ENCODE peak calls at places on chromosomes 13 and 19, in four cellular contexts. V is astrocyte of the spinal cord, W is transverse colon, I is fibroblast of pulmonary artery. R is an unnamed sample.

GRCh38 chr13:51910508-51910907 is 48.7 kb downstream of the CCDC70 start:
- DNase-seq in V (no peak), W (no peak), I (no peak), R (no peak)

GRCh38 chr19:13209797-13210775 is 59.9 kb downstream of the IER2 start:
- DNase-seq in V (no peak), W (no peak), I (no peak), R (no peak)

GRCh38 chr19:33376931-33377557 is 3.5 kb downstream of the CEBPG start:
- DNase-seq in V (no peak), W (peak), I (no peak), R (no peak)

GRCh38 chr19:50171752-50172151 is 8.7 kb upstream of the IZUMO2 start:
- DNase-seq in V (no peak), W (no peak), I (no peak), R (no peak)

GRCh38 chr13:87798536-87798935 is 127.4 kb downstream of the SLITRK5 start:
- DNase-seq in V (no peak), W (no peak), I (no peak), R (no peak)

GRCh38 chr19:16915135-16915534 is 26.3 kb downstream of the F2RL3 start:
- DNase-seq in V (no peak), W (no peak), I (no peak), R (no peak)

GRCh38 chr13:27622102-27622820 is 569 bp downstream of the POLR1D start:
- DNase-seq in V (peak), W (peak), I (peak), R (no peak)

GRCh38 chr13:94217370-94217769 is 262.1 kb downstream of the DCT start:
- DNase-seq in V (peak), W (no peak), I (peak), R (no peak)

GRCh38 chr19:844300-844971 is 3.6 kb downstream of the PRTN3 start:
- DNase-seq in V (no peak), W (no peak), I (no peak), R (no peak)

GRCh38 chr19:840519-841206 is at the start of gene PRTN3:
- DNase-seq in V (no peak), W (no peak), I (no peak), R (no peak)

GRCh38 chr19:845707-846481 is 5.1 kb downstream of the PRTN3 start:
- DNase-seq in V (no peak), W (no peak), I (no peak), R (no peak)

GRCh38 chr19:843836-844299 is 3.1 kb downstream of the PRTN3 start:
- DNase-seq in V (no peak), W (no peak), I (no peak), R (no peak)

GRCh38 chr19:843180-843835 is 2.5 kb downstream of the PRTN3 start:
- DNase-seq in V (no peak), W (no peak), I (no peak), R (no peak)
- TF ChIP-seq CTCF in V (no peak), W (no peak), I (no peak), R (no peak)

DNA sequence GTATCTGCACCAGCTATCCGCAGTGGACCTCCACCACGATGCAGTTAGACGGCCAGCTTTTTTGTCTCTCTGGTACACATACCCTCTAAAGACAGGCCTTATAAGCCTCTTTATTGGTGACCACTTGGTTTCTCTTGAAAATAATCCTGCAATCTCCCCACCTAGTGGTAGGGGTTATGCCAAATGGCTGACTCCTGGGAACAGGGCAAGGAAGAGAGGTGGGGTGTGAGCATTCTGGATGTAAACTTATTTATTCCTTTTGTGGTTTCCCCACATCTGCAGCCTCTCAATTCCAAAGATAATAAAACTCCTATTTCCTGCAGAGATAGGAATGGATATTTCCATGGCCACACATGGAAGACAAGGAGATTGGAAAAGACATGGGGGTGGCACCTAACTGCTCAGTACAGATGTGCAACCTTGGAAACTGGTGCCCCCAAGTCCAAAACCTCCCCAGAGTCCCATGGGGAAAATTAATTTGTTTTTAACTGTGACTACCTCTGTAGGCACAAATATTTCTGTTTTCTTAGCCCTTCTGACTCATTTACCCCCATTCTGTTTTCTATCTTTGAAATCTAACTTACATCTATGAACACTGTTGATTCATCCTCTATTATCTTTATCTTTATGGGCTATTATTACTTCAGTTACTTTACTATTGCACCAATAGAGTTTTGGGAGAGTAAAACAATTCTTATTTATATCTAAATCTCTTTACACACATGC is 112.7 kb upstream of the TSHZ3 start:
- DNase-seq in V (no peak), W (no peak), I (peak), R (no peak)
- TF ChIP-seq CTCF in V (peak), W (no peak), I (peak), R (no peak)

DNA sequence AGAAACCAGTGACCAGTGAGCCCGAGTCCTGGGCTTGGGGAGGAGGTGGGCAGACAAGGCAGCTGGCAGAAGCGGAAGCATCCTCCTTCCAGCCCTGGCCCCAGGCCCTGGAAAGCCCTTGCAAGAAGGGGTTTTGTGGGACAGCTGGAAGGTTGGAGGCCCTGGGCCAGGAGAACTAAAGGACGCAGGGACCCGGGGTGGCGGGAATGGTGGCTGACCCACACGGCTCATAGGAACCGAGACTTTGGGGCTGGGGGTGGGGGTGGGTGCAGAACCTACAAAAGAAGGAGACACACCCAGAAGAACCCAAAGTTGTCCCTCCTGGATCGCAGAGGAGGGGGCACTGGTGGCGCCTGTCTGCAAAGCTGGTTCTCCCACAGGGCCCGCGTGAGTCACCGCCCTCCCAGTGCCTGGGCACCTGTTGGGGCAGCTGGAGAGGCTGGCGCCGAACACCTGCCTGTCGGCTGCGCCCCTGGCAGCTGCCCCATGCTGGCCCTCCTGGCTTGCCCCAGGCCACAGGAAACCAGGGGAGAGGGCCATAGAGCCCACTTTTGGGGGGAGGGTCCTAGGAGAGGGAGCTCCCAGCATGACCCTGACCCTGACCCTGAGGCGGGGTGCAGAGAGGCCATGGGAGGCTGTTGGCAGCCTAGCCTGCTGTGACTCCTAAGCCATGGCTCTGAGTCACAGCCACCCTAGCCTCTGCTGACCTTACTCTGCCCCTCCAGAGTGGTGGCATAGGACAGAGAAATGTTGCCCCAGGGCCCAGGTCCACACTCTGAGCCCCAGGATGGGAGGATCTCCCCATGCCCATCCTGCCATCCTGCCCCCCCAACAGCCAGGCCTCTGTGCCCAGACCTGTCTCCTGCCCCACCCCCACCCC is 768 bp downstream of the DMPK start:
- DNase-seq in V (no peak), W (peak), I (no peak), R (no peak)
- TF ChIP-seq CTCF in V (no peak), W (no peak), I (no peak), R (no peak)

DNA sequence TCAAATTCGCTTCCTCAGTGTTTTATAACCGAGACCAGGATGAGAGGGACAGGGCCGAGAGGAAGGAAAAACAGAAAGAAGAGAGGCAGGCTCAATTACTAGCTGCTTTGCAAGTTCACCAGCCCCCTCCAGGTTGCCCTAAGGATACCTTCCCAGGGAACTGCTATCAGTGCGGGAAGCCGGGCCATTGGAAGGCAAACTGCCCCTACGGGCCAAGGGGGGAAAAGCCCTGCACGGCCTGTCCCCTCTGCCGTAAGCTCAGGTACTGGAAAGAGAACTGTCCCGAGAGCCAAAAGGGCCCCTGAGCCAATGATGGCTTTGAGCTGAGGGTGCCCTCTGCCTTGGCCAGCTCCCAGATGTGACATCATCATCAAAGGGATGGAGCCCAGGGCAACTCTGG is 3.2 kb upstream of the ERVV-1 start:
- DNase-seq in V (no peak), W (no peak), I (no peak), R (no peak)
- TF ChIP-seq CTCF in V (no peak), W (no peak), I (no peak), R (no peak)

R was measured in GM13976.